ENCODE peak calls at places on chromosomes 16 and 17, in seven cellular contexts. One of them, this sample, is unnamed.

GRCh38 chr17:22517716-22518115 is 825.4 kb downstream of the KCNJ18 start:
- DNase-seq in A549: no peak
- DNase-seq in HTR-8/SVneo: no peak
- DNase-seq in activated T-cell treated with anti-CD3 and anti-CD28 coated beads, Interleukin-2, amount 50 U/mL, for 48 hours: no peak
- DNase-seq in mesothelial cell of epicardium: no peak
- DNase-seq in tibial artery: no peak
- DNase-seq in KG1: no peak
- DNase-seq in this sample: no peak

GRCh38 chr16:3841729-3842508 is 38.6 kb downstream of the CREBBP start:
- DNase-seq in A549: no peak
- DNase-seq in HTR-8/SVneo: no peak
- DNase-seq in activated T-cell treated with anti-CD3 and anti-CD28 coated beads, Interleukin-2, amount 50 U/mL, for 48 hours: no peak
- DNase-seq in mesothelial cell of epicardium: no peak
- DNase-seq in tibial artery: no peak
- DNase-seq in KG1: no peak
- DNase-seq in this sample: no peak

GRCh38 chr17:63838586-63839184 is 3.8 kb downstream of the SMARCD2 start:
- DNase-seq in A549: no peak
- DNase-seq in HTR-8/SVneo: no peak
- DNase-seq in activated T-cell treated with anti-CD3 and anti-CD28 coated beads, Interleukin-2, amount 50 U/mL, for 48 hours: no peak
- DNase-seq in mesothelial cell of epicardium: no peak
- DNase-seq in tibial artery: peak; percentile 98
- DNase-seq in KG1: no peak
- DNase-seq in this sample: peak; percentile 83

GRCh38 chr16:66936889-66937554 is 1.7 kb downstream of the CES2 start:
- DNase-seq in A549: no peak
- DNase-seq in HTR-8/SVneo: no peak
- DNase-seq in activated T-cell treated with anti-CD3 and anti-CD28 coated beads, Interleukin-2, amount 50 U/mL, for 48 hours: no peak
- DNase-seq in mesothelial cell of epicardium: no peak
- DNase-seq in tibial artery: no peak
- DNase-seq in KG1: no peak
- DNase-seq in this sample: no peak

GRCh38 chr16:67283039-67283825 is 3.9 kb downstream of the PLEKHG4 start:
- DNase-seq in A549: no peak
- DNase-seq in HTR-8/SVneo: no peak
- DNase-seq in activated T-cell treated with anti-CD3 and anti-CD28 coated beads, Interleukin-2, amount 50 U/mL, for 48 hours: no peak
- DNase-seq in mesothelial cell of epicardium: no peak
- DNase-seq in tibial artery: no peak
- DNase-seq in KG1: no peak
- DNase-seq in this sample: no peak

GRCh38 chr17:65785109-65785508 is 223.7 kb upstream of the AXIN2 start:
- DNase-seq in A549: peak; percentile 18
- DNase-seq in HTR-8/SVneo: peak; percentile 20
- DNase-seq in activated T-cell treated with anti-CD3 and anti-CD28 coated beads, Interleukin-2, amount 50 U/mL, for 48 hours: no peak
- DNase-seq in mesothelial cell of epicardium: no peak
- DNase-seq in tibial artery: no peak
- DNase-seq in KG1: no peak
- DNase-seq in this sample: no peak

GRCh38 chr16:54426550-54426843 is 139.9 kb upstream of the IRX3 start:
- DNase-seq in A549: no peak
- DNase-seq in HTR-8/SVneo: no peak
- DNase-seq in activated T-cell treated with anti-CD3 and anti-CD28 coated beads, Interleukin-2, amount 50 U/mL, for 48 hours: no peak
- DNase-seq in mesothelial cell of epicardium: no peak
- DNase-seq in tibial artery: no peak
- DNase-seq in KG1: no peak
- DNase-seq in this sample: no peak

GRCh38 chr17:73492802-73493139 is 151.5 kb downstream of the SDK2 start:
- DNase-seq in A549: no peak
- DNase-seq in HTR-8/SVneo: no peak
- DNase-seq in activated T-cell treated with anti-CD3 and anti-CD28 coated beads, Interleukin-2, amount 50 U/mL, for 48 hours: no peak
- DNase-seq in mesothelial cell of epicardium: peak; percentile 56
- DNase-seq in tibial artery: no peak
- DNase-seq in KG1: no peak
- DNase-seq in this sample: no peak

GRCh38 chr16:75376475-75376907 is 56.8 kb downstream of the CFDP1 start:
- DNase-seq in A549: no peak
- DNase-seq in HTR-8/SVneo: no peak
- DNase-seq in activated T-cell treated with anti-CD3 and anti-CD28 coated beads, Interleukin-2, amount 50 U/mL, for 48 hours: no peak
- DNase-seq in mesothelial cell of epicardium: no peak
- DNase-seq in tibial artery: no peak
- DNase-seq in KG1: no peak
- DNase-seq in this sample: no peak